ENCODE peak calls at places on chromosomes 12 and 14, in ten cellular contexts. One of them, this sample, is unnamed.

GRCh38 chr14:69247691-69248440 is 12.1 kb upstream of the GALNT16 start:
- DNase-seq in NCI-H1105 treated with DMSO at 0.1 percent for 48 hours: no peak
- DNase-seq in T-helper 17 cell: no peak
- DNase-seq in fibroblast of lung: peak
- DNase-seq in GM18507: no peak
- DNase-seq in neuronal stem cell: no peak
- DNase-seq in stimulated activated CD4-positive, alpha-beta T cell treated with anti-CD3 and anti-CD28 coated beads, Interleukin-15, amount 100 ng/mL, for 1 hour: no peak
- DNase-seq in choroid plexus epithelial cell: peak
- DNase-seq in NCI-H1930: no peak
- DNase-seq in H4: no peak
- DNase-seq in this sample: peak

GRCh38 chr12:81461163-81461562 is 298.0 kb downstream of the PPFIA2 start:
- DNase-seq in fibroblast of lung: no peak
- DNase-seq in NCI-H1105 treated with DMSO at 0.1 percent for 48 hours: no peak
- DNase-seq in H4: no peak
- DNase-seq in stimulated activated CD4-positive, alpha-beta T cell treated with anti-CD3 and anti-CD28 coated beads, Interleukin-15, amount 100 ng/mL, for 1 hour: no peak
- DNase-seq in T-helper 17 cell: no peak
- DNase-seq in neuronal stem cell: no peak
- DNase-seq in choroid plexus epithelial cell: no peak
- DNase-seq in NCI-H1930: no peak
- DNase-seq in GM18507: no peak
- DNase-seq in this sample: no peak

GRCh38 chr12:6697584-6698351 is 2.8 kb downstream of the PIANP start:
- DNase-seq in H4: peak
- DNase-seq in NCI-H1930: peak
- DNase-seq in stimulated activated CD4-positive, alpha-beta T cell treated with anti-CD3 and anti-CD28 coated beads, Interleukin-15, amount 100 ng/mL, for 1 hour: no peak
- DNase-seq in fibroblast of lung: peak
- DNase-seq in NCI-H1105 treated with DMSO at 0.1 percent for 48 hours: no peak
- DNase-seq in T-helper 17 cell: no peak
- DNase-seq in choroid plexus epithelial cell: peak
- DNase-seq in neuronal stem cell: peak
- DNase-seq in GM18507: no peak
- DNase-seq in this sample: peak

GRCh38 chr12:130281157-130281799 is 56.4 kb upstream of the PIWIL1 start:
- DNase-seq in NCI-H1105 treated with DMSO at 0.1 percent for 48 hours: no peak
- DNase-seq in fibroblast of lung: no peak
- DNase-seq in stimulated activated CD4-positive, alpha-beta T cell treated with anti-CD3 and anti-CD28 coated beads, Interleukin-15, amount 100 ng/mL, for 1 hour: no peak
- DNase-seq in H4: no peak
- DNase-seq in NCI-H1930: no peak
- DNase-seq in neuronal stem cell: peak
- DNase-seq in T-helper 17 cell: no peak
- DNase-seq in GM18507: no peak
- DNase-seq in choroid plexus epithelial cell: no peak
- DNase-seq in this sample: no peak

GRCh38 chr12:101616027-101616494 is 21.3 kb downstream of the MYBPC1 start:
- DNase-seq in choroid plexus epithelial cell: peak
- DNase-seq in stimulated activated CD4-positive, alpha-beta T cell treated with anti-CD3 and anti-CD28 coated beads, Interleukin-15, amount 100 ng/mL, for 1 hour: no peak
- DNase-seq in H4: no peak
- DNase-seq in fibroblast of lung: peak
- DNase-seq in neuronal stem cell: no peak
- DNase-seq in T-helper 17 cell: no peak
- DNase-seq in NCI-H1930: no peak
- DNase-seq in NCI-H1105 treated with DMSO at 0.1 percent for 48 hours: no peak
- DNase-seq in GM18507: no peak
- DNase-seq in this sample: peak

GRCh38 chr14:103103461-103104388 is 9.2 kb downstream of the EXOC3L4 start:
- DNase-seq in T-helper 17 cell: no peak
- DNase-seq in fibroblast of lung: peak
- DNase-seq in NCI-H1930: no peak
- DNase-seq in choroid plexus epithelial cell: peak
- DNase-seq in H4: peak
- DNase-seq in neuronal stem cell: no peak
- DNase-seq in stimulated activated CD4-positive, alpha-beta T cell treated with anti-CD3 and anti-CD28 coated beads, Interleukin-15, amount 100 ng/mL, for 1 hour: no peak
- DNase-seq in GM18507: no peak
- DNase-seq in NCI-H1105 treated with DMSO at 0.1 percent for 48 hours: peak
- DNase-seq in this sample: peak

GRCh38 chr12:106107566-106107965 is 31.2 kb downstream of the NUAK1 start:
- DNase-seq in fibroblast of lung: no peak
- DNase-seq in H4: no peak
- DNase-seq in NCI-H1930: no peak
- DNase-seq in NCI-H1105 treated with DMSO at 0.1 percent for 48 hours: no peak
- DNase-seq in stimulated activated CD4-positive, alpha-beta T cell treated with anti-CD3 and anti-CD28 coated beads, Interleukin-15, amount 100 ng/mL, for 1 hour: no peak
- DNase-seq in GM18507: no peak
- DNase-seq in choroid plexus epithelial cell: peak
- DNase-seq in neuronal stem cell: no peak
- DNase-seq in T-helper 17 cell: no peak
- DNase-seq in this sample: peak

GRCh38 chr14:72615511-72616121 is 278.3 kb downstream of the DPF3 start:
- DNase-seq in H4: peak
- DNase-seq in NCI-H1105 treated with DMSO at 0.1 percent for 48 hours: no peak
- DNase-seq in fibroblast of lung: peak
- DNase-seq in NCI-H1930: no peak
- DNase-seq in neuronal stem cell: no peak
- DNase-seq in stimulated activated CD4-positive, alpha-beta T cell treated with anti-CD3 and anti-CD28 coated beads, Interleukin-15, amount 100 ng/mL, for 1 hour: no peak
- DNase-seq in GM18507: no peak
- DNase-seq in T-helper 17 cell: no peak
- DNase-seq in choroid plexus epithelial cell: peak
- DNase-seq in this sample: peak

GRCh38 chr12:12505544-12506501 is 56.8 kb downstream of the DUSP16 start:
- DNase-seq in neuronal stem cell: no peak
- DNase-seq in choroid plexus epithelial cell: peak
- DNase-seq in GM18507: peak
- DNase-seq in T-helper 17 cell: no peak
- DNase-seq in NCI-H1930: no peak
- DNase-seq in fibroblast of lung: peak
- DNase-seq in stimulated activated CD4-positive, alpha-beta T cell treated with anti-CD3 and anti-CD28 coated beads, Interleukin-15, amount 100 ng/mL, for 1 hour: no peak
- DNase-seq in H4: no peak
- DNase-seq in NCI-H1105 treated with DMSO at 0.1 percent for 48 hours: no peak
- DNase-seq in this sample: peak

GRCh38 chr12:3206536-3207072 is 129.4 kb downstream of the TSPAN9 start:
- DNase-seq in choroid plexus epithelial cell: no peak
- DNase-seq in stimulated activated CD4-positive, alpha-beta T cell treated with anti-CD3 and anti-CD28 coated beads, Interleukin-15, amount 100 ng/mL, for 1 hour: no peak
- DNase-seq in fibroblast of lung: no peak
- DNase-seq in neuronal stem cell: no peak
- DNase-seq in T-helper 17 cell: no peak
- DNase-seq in NCI-H1930: no peak
- DNase-seq in H4: no peak
- DNase-seq in NCI-H1105 treated with DMSO at 0.1 percent for 48 hours: no peak
- DNase-seq in GM18507: no peak
- DNase-seq in this sample: no peak

GRCh38 chr12:104718581-104718980 is 239.5 kb downstream of the SLC41A2 start:
- DNase-seq in NCI-H1105 treated with DMSO at 0.1 percent for 48 hours: peak
- DNase-seq in GM18507: no peak
- DNase-seq in T-helper 17 cell: no peak
- DNase-seq in NCI-H1930: no peak
- DNase-seq in H4: no peak
- DNase-seq in neuronal stem cell: no peak
- DNase-seq in fibroblast of lung: peak
- DNase-seq in choroid plexus epithelial cell: peak
- DNase-seq in stimulated activated CD4-positive, alpha-beta T cell treated with anti-CD3 and anti-CD28 coated beads, Interleukin-15, amount 100 ng/mL, for 1 hour: no peak
- DNase-seq in this sample: no peak

GRCh38 chr12:89861086-89861485 is 152.4 kb upstream of the ATP2B1 start:
- DNase-seq in NCI-H1105 treated with DMSO at 0.1 percent for 48 hours: no peak
- DNase-seq in fibroblast of lung: no peak
- DNase-seq in H4: no peak
- DNase-seq in GM18507: no peak
- DNase-seq in NCI-H1930: no peak
- DNase-seq in choroid plexus epithelial cell: peak
- DNase-seq in T-helper 17 cell: no peak
- DNase-seq in neuronal stem cell: no peak
- DNase-seq in stimulated activated CD4-positive, alpha-beta T cell treated with anti-CD3 and anti-CD28 coated beads, Interleukin-15, amount 100 ng/mL, for 1 hour: no peak
- DNase-seq in this sample: no peak

GRCh38 chr12:2011641-2012607 is 7.7 kb upstream of the DCP1B start:
- DNase-seq in neuronal stem cell: no peak
- DNase-seq in GM18507: no peak
- DNase-seq in fibroblast of lung: no peak
- DNase-seq in NCI-H1930: peak
- DNase-seq in choroid plexus epithelial cell: no peak
- DNase-seq in H4: no peak
- DNase-seq in T-helper 17 cell: no peak
- DNase-seq in NCI-H1105 treated with DMSO at 0.1 percent for 48 hours: peak
- DNase-seq in stimulated activated CD4-positive, alpha-beta T cell treated with anti-CD3 and anti-CD28 coated beads, Interleukin-15, amount 100 ng/mL, for 1 hour: no peak
- DNase-seq in this sample: no peak

GRCh38 chr12:19978193-19978592 is 390.1 kb upstream of the PDE3A start:
- DNase-seq in stimulated activated CD4-positive, alpha-beta T cell treated with anti-CD3 and anti-CD28 coated beads, Interleukin-15, amount 100 ng/mL, for 1 hour: no peak
- DNase-seq in NCI-H1105 treated with DMSO at 0.1 percent for 48 hours: no peak
- DNase-seq in NCI-H1930: no peak
- DNase-seq in GM18507: no peak
- DNase-seq in choroid plexus epithelial cell: peak
- DNase-seq in neuronal stem cell: no peak
- DNase-seq in fibroblast of lung: peak
- DNase-seq in H4: peak
- DNase-seq in T-helper 17 cell: no peak
- DNase-seq in this sample: peak

GRCh38 chr14:37124617-37125016 is 47.8 kb downstream of the SLC25A21 start:
- DNase-seq in stimulated activated CD4-positive, alpha-beta T cell treated with anti-CD3 and anti-CD28 coated beads, Interleukin-15, amount 100 ng/mL, for 1 hour: no peak
- DNase-seq in NCI-H1105 treated with DMSO at 0.1 percent for 48 hours: no peak
- DNase-seq in neuronal stem cell: no peak
- DNase-seq in NCI-H1930: no peak
- DNase-seq in T-helper 17 cell: no peak
- DNase-seq in fibroblast of lung: no peak
- DNase-seq in choroid plexus epithelial cell: peak
- DNase-seq in H4: peak
- DNase-seq in GM18507: no peak
- DNase-seq in this sample: peak

GRCh38 chr14:55416866-55417265 is 5.2 kb upstream of the ATG14 start:
- DNase-seq in fibroblast of lung: no peak
- DNase-seq in choroid plexus epithelial cell: peak
- DNase-seq in NCI-H1105 treated with DMSO at 0.1 percent for 48 hours: no peak
- DNase-seq in stimulated activated CD4-positive, alpha-beta T cell treated with anti-CD3 and anti-CD28 coated beads, Interleukin-15, amount 100 ng/mL, for 1 hour: no peak
- DNase-seq in H4: no peak
- DNase-seq in neuronal stem cell: peak
- DNase-seq in NCI-H1930: peak
- DNase-seq in T-helper 17 cell: no peak
- DNase-seq in GM18507: no peak
- DNase-seq in this sample: peak

GRCh38 chr14:77023001-77023996 is 5.2 kb downstream of the IRF2BPL start:
- DNase-seq in fibroblast of lung: peak
- DNase-seq in neuronal stem cell: no peak
- DNase-seq in stimulated activated CD4-positive, alpha-beta T cell treated with anti-CD3 and anti-CD28 coated beads, Interleukin-15, amount 100 ng/mL, for 1 hour: no peak
- DNase-seq in NCI-H1105 treated with DMSO at 0.1 percent for 48 hours: peak
- DNase-seq in GM18507: no peak
- DNase-seq in choroid plexus epithelial cell: peak
- DNase-seq in NCI-H1930: no peak
- DNase-seq in T-helper 17 cell: no peak
- DNase-seq in H4: no peak
- DNase-seq in this sample: peak

GRCh38 chr12:77133566-77133965 is 68.2 kb upstream of the E2F7 start:
- DNase-seq in T-helper 17 cell: no peak
- DNase-seq in NCI-H1930: no peak
- DNase-seq in neuronal stem cell: peak
- DNase-seq in H4: peak
- DNase-seq in stimulated activated CD4-positive, alpha-beta T cell treated with anti-CD3 and anti-CD28 coated beads, Interleukin-15, amount 100 ng/mL, for 1 hour: no peak
- DNase-seq in choroid plexus epithelial cell: peak
- DNase-seq in NCI-H1105 treated with DMSO at 0.1 percent for 48 hours: no peak
- DNase-seq in GM18507: no peak
- DNase-seq in fibroblast of lung: peak
- DNase-seq in this sample: peak

GRCh38 chr12:68454855-68455254 is 122.7 kb upstream of the MDM1 start:
- DNase-seq in choroid plexus epithelial cell: no peak
- DNase-seq in H4: no peak
- DNase-seq in stimulated activated CD4-positive, alpha-beta T cell treated with anti-CD3 and anti-CD28 coated beads, Interleukin-15, amount 100 ng/mL, for 1 hour: no peak
- DNase-seq in T-helper 17 cell: no peak
- DNase-seq in fibroblast of lung: no peak
- DNase-seq in NCI-H1930: no peak
- DNase-seq in NCI-H1105 treated with DMSO at 0.1 percent for 48 hours: peak
- DNase-seq in GM18507: no peak
- DNase-seq in neuronal stem cell: no peak
- DNase-seq in this sample: no peak

GRCh38 chr12:116898675-116899074 is 12.1 kb upstream of the FBXW8 start:
- DNase-seq in fibroblast of lung: no peak
- DNase-seq in stimulated activated CD4-positive, alpha-beta T cell treated with anti-CD3 and anti-CD28 coated beads, Interleukin-15, amount 100 ng/mL, for 1 hour: no peak
- DNase-seq in NCI-H1930: no peak
- DNase-seq in neuronal stem cell: no peak
- DNase-seq in GM18507: no peak
- DNase-seq in NCI-H1105 treated with DMSO at 0.1 percent for 48 hours: no peak
- DNase-seq in T-helper 17 cell: no peak
- DNase-seq in H4: no peak
- DNase-seq in choroid plexus epithelial cell: no peak
- DNase-seq in this sample: no peak

GRCh38 chr12:127507336-127507735 is 759.6 kb upstream of the TMEM132C start:
- DNase-seq in H4: no peak
- DNase-seq in NCI-H1930: no peak
- DNase-seq in fibroblast of lung: no peak
- DNase-seq in NCI-H1105 treated with DMSO at 0.1 percent for 48 hours: no peak
- DNase-seq in GM18507: no peak
- DNase-seq in choroid plexus epithelial cell: peak
- DNase-seq in neuronal stem cell: no peak
- DNase-seq in T-helper 17 cell: no peak
- DNase-seq in stimulated activated CD4-positive, alpha-beta T cell treated with anti-CD3 and anti-CD28 coated beads, Interleukin-15, amount 100 ng/mL, for 1 hour: no peak
- DNase-seq in this sample: no peak

GRCh38 chr12:115620816-115621215 is 656.7 kb downstream of the MED13L start:
- DNase-seq in NCI-H1930: no peak
- DNase-seq in neuronal stem cell: no peak
- DNase-seq in choroid plexus epithelial cell: no peak
- DNase-seq in H4: no peak
- DNase-seq in NCI-H1105 treated with DMSO at 0.1 percent for 48 hours: no peak
- DNase-seq in stimulated activated CD4-positive, alpha-beta T cell treated with anti-CD3 and anti-CD28 coated beads, Interleukin-15, amount 100 ng/mL, for 1 hour: no peak
- DNase-seq in fibroblast of lung: no peak
- DNase-seq in GM18507: no peak
- DNase-seq in T-helper 17 cell: no peak
- DNase-seq in this sample: no peak

GRCh38 chr12:110370732-110371141 is 32.8 kb downstream of the ANAPC7 start:
- DNase-seq in choroid plexus epithelial cell: no peak
- DNase-seq in H4: no peak
- DNase-seq in T-helper 17 cell: no peak
- DNase-seq in fibroblast of lung: no peak
- DNase-seq in NCI-H1105 treated with DMSO at 0.1 percent for 48 hours: no peak
- DNase-seq in GM18507: no peak
- DNase-seq in neuronal stem cell: no peak
- DNase-seq in NCI-H1930: no peak
- DNase-seq in stimulated activated CD4-positive, alpha-beta T cell treated with anti-CD3 and anti-CD28 coated beads, Interleukin-15, amount 100 ng/mL, for 1 hour: no peak
- DNase-seq in this sample: no peak

GRCh38 chr14:74015178-74015577 is 3.9 kb downstream of the ENTPD5 start:
- DNase-seq in NCI-H1105 treated with DMSO at 0.1 percent for 48 hours: no peak
- DNase-seq in H4: no peak
- DNase-seq in NCI-H1930: no peak
- DNase-seq in GM18507: no peak
- DNase-seq in choroid plexus epithelial cell: no peak
- DNase-seq in T-helper 17 cell: no peak
- DNase-seq in neuronal stem cell: no peak
- DNase-seq in stimulated activated CD4-positive, alpha-beta T cell treated with anti-CD3 and anti-CD28 coated beads, Interleukin-15, amount 100 ng/mL, for 1 hour: no peak
- DNase-seq in fibroblast of lung: no peak
- DNase-seq in this sample: no peak

GRCh38 chr12:107330901-107331431 is 237.6 kb upstream of the CRY1 start:
- DNase-seq in H4: no peak
- DNase-seq in NCI-H1105 treated with DMSO at 0.1 percent for 48 hours: no peak
- DNase-seq in T-helper 17 cell: no peak
- DNase-seq in GM18507: no peak
- DNase-seq in NCI-H1930: no peak
- DNase-seq in neuronal stem cell: no peak
- DNase-seq in choroid plexus epithelial cell: no peak
- DNase-seq in stimulated activated CD4-positive, alpha-beta T cell treated with anti-CD3 and anti-CD28 coated beads, Interleukin-15, amount 100 ng/mL, for 1 hour: no peak
- DNase-seq in fibroblast of lung: no peak
- DNase-seq in this sample: no peak

GRCh38 chr12:116803018-116803736 is 65.1 kb downstream of the RNFT2 start:
- DNase-seq in GM18507: no peak
- DNase-seq in T-helper 17 cell: no peak
- DNase-seq in NCI-H1105 treated with DMSO at 0.1 percent for 48 hours: no peak
- DNase-seq in neuronal stem cell: no peak
- DNase-seq in H4: no peak
- DNase-seq in choroid plexus epithelial cell: no peak
- DNase-seq in stimulated activated CD4-positive, alpha-beta T cell treated with anti-CD3 and anti-CD28 coated beads, Interleukin-15, amount 100 ng/mL, for 1 hour: no peak
- DNase-seq in NCI-H1930: no peak
- DNase-seq in fibroblast of lung: no peak
- DNase-seq in this sample: no peak

GRCh38 chr12:69821441-69822204 is 3.4 kb upstream of the MYRFL start:
- DNase-seq in NCI-H1105 treated with DMSO at 0.1 percent for 48 hours: peak
- DNase-seq in GM18507: no peak
- DNase-seq in fibroblast of lung: peak
- DNase-seq in neuronal stem cell: no peak
- DNase-seq in choroid plexus epithelial cell: peak
- DNase-seq in stimulated activated CD4-positive, alpha-beta T cell treated with anti-CD3 and anti-CD28 coated beads, Interleukin-15, amount 100 ng/mL, for 1 hour: no peak
- DNase-seq in T-helper 17 cell: no peak
- DNase-seq in NCI-H1930: no peak
- DNase-seq in H4: peak
- DNase-seq in this sample: peak

GRCh38 chr12:1044697-1045096 is 53.7 kb downstream of the ERC1 start:
- DNase-seq in stimulated activated CD4-positive, alpha-beta T cell treated with anti-CD3 and anti-CD28 coated beads, Interleukin-15, amount 100 ng/mL, for 1 hour: no peak
- DNase-seq in GM18507: no peak
- DNase-seq in H4: no peak
- DNase-seq in choroid plexus epithelial cell: peak
- DNase-seq in fibroblast of lung: peak
- DNase-seq in NCI-H1105 treated with DMSO at 0.1 percent for 48 hours: no peak
- DNase-seq in NCI-H1930: no peak
- DNase-seq in neuronal stem cell: no peak
- DNase-seq in T-helper 17 cell: no peak
- DNase-seq in this sample: peak

This sample was measured in cardiac fibroblast.